ENCODE peak calls at places on chromosomes 12 and 14, in six cellular contexts. K is mesenchymal stem cell; H is OCI-LY7; R is testis; D is thoracic aorta; Y is CD8-positive, alpha-beta T cell. W is an unnamed sample.
A peak's percentile ranks its signal among the peaks of the same experiment; 100 is the strongest.

GRCh38 chr12:131894981-131895639 is 688 bp downstream of the ULK1 start:
- DNase-seq in H (no peak), K (no peak), R (no peak), D (no peak), Y (peak; percentile 16), W (no peak)

GRCh38 chr12:32230607-32230982 is 123.9 kb downstream of the BICD1 start:
- DNase-seq in H (peak; percentile 84), K (no peak), Y (no peak), D (no peak), R (no peak), W (no peak)

GRCh38 chr12:94969424-94969823 is 34.1 kb downstream of the NDUFA12 start:
- DNase-seq in K (no peak), Y (no peak), H (peak; percentile 66), R (no peak), D (no peak), W (no peak)

GRCh38 chr12:109309441-109310246 is 560 bp upstream of the FOXN4 start:
- DNase-seq in Y (no peak), R (peak; percentile 46), K (no peak), H (peak; percentile 91), D (no peak), W (no peak)

GRCh38 chr14:58098507-58098906 is 53.5 kb downstream of the ARMH4 start:
- DNase-seq in Y (no peak), R (no peak), H (no peak), K (no peak), D (no peak), W (no peak)

GRCh38 chr12:65313704-65314317 is 35.3 kb downstream of the MSRB3 start:
- DNase-seq in K (peak; percentile 43), Y (no peak), D (no peak), H (peak; percentile 0), R (no peak), W (no peak)

GRCh38 chr14:104116544-104117340 is 21.6 kb upstream of the KIF26A start:
- DNase-seq in Y (no peak), K (no peak), R (no peak), H (no peak), D (no peak), W (no peak)

GRCh38 chr12:114762490-114763110 is 78.6 kb upstream of the TBX3 start:
- DNase-seq in D (no peak), K (peak; percentile 98), R (no peak), H (no peak), Y (no peak), W (no peak)

GRCh38 chr14:61588419-61588901 is 106.9 kb upstream of the HIF1A start:
- DNase-seq in K (peak; percentile 76), H (no peak), D (no peak), Y (no peak), R (peak; percentile 47), W (no peak)

GRCh38 chr12:30763053-30763452 is 8.3 kb upstream of the CAPRIN2 start:
- DNase-seq in Y (no peak), R (no peak), K (no peak), H (no peak), D (no peak), W (no peak)

GRCh38 chr14:65290830-65291229 is 121.7 kb upstream of the FUT8 start:
- DNase-seq in K (peak; percentile 77), D (no peak), Y (no peak), R (no peak), H (no peak), W (peak; percentile 62)

GRCh38 chr12:8637244-8637643 is 24.6 kb upstream of the AICDA start:
- DNase-seq in K (no peak), H (peak; percentile 80), D (no peak), R (no peak), Y (no peak), W (no peak)

GRCh38 chr12:8637666-8638065 is 25.0 kb downstream of the MFAP5 start:
- DNase-seq in K (no peak), D (no peak), H (no peak), Y (no peak), R (no peak), W (no peak)

GRCh38 chr12:8642775-8643174 is 19.9 kb downstream of the MFAP5 start:
- DNase-seq in R (no peak), H (no peak), Y (no peak), K (no peak), D (no peak), W (no peak)

GRCh38 chr12:8638951-8639350 is 23.7 kb downstream of the MFAP5 start:
- DNase-seq in Y (no peak), D (no peak), K (no peak), H (no peak), R (no peak), W (no peak)

DNA sequence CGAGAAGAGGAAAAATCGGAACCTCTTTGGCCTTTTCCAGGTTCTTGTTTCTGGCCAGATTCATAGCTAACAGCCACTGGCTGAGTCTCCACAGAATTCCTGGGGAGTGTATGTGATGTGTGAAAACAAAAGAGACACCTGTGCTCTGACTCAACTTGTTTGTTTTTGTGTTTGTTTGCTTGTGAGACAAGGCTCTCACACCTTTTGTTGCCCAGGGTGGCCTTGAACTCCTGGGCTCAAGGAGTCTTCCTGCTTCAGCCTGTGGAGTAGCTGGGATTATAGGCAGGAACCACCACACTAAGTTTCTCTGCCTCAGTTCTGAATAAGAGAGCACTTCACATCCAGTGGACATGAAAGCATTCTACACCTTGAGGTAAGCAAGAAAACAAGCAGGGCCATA is 22.7 kb downstream of the MFAP5 start:
- DNase-seq in D (no peak), R (no peak), Y (no peak), H (no peak), K (no peak), W (no peak)
- H3K4me1 ChIP-seq in D (no peaks in the 10 kb centered on the region), R (no peaks in the 10 kb centered on the region), Y (peaks cover 15% of the 10 kb centered on the region), H (peaks cover 62% of the 10 kb centered on the region), K (no peaks in the 10 kb centered on the region), W (peaks cover 10% of the 10 kb centered on the region)

GRCh38 chr14:105418269-105419054 is 1.2 kb upstream of the MTA1 start:
- DNase-seq in K (no peak), R (no peak), D (no peak), H (no peak), Y (no peak), W (no peak)

GRCh38 chr14:105420141-105420975 is 731 bp downstream of the MTA1 start:
- DNase-seq in D (no peak), R (no peak), H (peak; percentile 19), Y (no peak), K (no peak), W (no peak)

GRCh38 chr14:105419305-105420091 is at the start of gene MTA1:
- DNase-seq in K (peak; percentile 29), H (peak; percentile 68), D (no peak), Y (peak; percentile 47), R (no peak), W (peak; percentile 45)

GRCh38 chr14:105420976-105421674 is 1.5 kb downstream of the MTA1 start:
- DNase-seq in H (no peak), K (no peak), D (no peak), Y (no peak), R (no peak), W (no peak)

GRCh38 chr14:105419055-105419304 is 647 bp upstream of the MTA1 start:
- DNase-seq in Y (no peak), D (no peak), K (no peak), H (no peak), R (no peak), W (no peak)
- H3K4me3 ChIP-seq in Y (peak overlapping the region; percentile 59), D (peak overlapping the region; percentile 70), K (peak overlapping the region; percentile 89), H (peak overlapping the region; percentile 78), R (peak overlapping the region; percentile 63), W (peak overlapping the region; percentile 65)

DNA sequence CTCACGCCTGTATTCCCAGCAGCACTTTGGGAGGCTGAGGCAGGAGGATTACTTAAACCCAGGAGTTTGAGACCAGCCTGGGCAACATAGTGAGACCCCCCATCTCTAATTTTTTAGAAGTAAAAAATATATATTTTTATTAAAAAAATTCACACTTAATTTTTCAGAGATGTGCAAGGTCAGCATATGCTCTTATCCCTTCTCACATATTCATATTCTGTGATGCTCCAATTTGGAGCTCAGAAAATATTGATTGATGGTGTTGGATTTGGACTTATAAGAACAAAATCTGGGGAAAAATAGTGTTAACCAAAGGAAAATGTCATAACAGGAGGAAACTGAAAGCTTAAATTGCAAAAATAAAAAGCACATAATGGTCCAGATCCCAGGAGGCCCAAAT is 9.7 kb downstream of the RAN start:
- DNase-seq in R (no peak), H (no peak), D (no peak), K (no peak), Y (no peak), W (no peak)
- H3K27ac ChIP-seq in R (no peak overlapping the region), H (no peak overlapping the region), D (no peak overlapping the region), K (no peak overlapping the region), Y (no peak overlapping the region), W (no peak overlapping the region)

DNA sequence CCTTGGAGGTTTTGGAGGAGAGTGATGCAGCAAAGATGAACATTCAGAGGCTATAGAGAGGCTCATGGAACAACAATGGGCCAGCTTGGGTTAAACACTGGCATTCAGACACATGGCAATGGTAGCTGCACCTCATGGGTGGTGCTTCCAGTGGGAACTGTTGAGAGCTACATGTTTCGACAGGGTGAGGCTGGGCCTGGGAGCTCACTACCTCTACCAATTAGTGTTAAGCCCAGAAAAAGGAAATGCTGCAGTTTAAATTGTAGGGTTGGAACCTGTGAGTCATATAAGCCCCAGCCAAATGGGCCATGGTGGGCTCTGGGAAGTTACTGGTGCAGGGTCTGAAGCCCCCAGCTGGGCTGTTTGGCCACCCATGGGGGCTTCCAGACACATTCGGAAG is 279.7 kb downstream of the ZFP36L1 start:
- DNase-seq in H (peak; percentile 48), K (no peak), R (no peak), Y (no peak), D (no peak), W (no peak)
- H3K4me1 ChIP-seq in H (peaks cover 45% of the 10 kb centered on the region), K (peaks cover under 1% of the 10 kb centered on the region), R (peaks cover 20% of the 10 kb centered on the region), Y (peaks cover 33% of the 10 kb centered on the region), D (peaks cover 48% of the 10 kb centered on the region), W (peaks cover 3% of the 10 kb centered on the region)

DNA sequence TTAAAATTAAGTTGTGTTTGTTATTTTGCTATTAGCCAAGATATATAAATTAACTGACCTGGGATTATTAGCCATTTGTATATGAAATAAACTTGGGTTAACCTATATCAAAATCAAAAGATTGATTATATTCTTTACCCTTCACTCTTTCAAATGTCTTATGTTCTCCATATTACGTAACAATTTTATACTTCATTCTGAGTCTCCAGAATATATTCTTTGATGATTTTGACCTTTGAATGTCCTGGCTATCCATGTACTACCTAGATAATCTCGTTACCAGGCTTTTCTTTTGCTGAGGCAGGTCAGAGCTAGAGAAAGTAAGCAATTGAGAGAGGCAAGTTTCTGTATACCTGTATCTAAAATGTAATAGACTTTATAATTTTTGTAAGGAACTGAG is 3.6 kb downstream of the PPM1A start:
- DNase-seq in R (no peak), D (no peak), K (no peak), H (no peak), Y (no peak), W (no peak)
- H3K4me3 ChIP-seq in R (no peak overlapping the region), D (no peak overlapping the region), K (no peak overlapping the region), H (peak overlapping the region; percentile 87), Y (no peak overlapping the region), W (no peak overlapping the region)

DNA sequence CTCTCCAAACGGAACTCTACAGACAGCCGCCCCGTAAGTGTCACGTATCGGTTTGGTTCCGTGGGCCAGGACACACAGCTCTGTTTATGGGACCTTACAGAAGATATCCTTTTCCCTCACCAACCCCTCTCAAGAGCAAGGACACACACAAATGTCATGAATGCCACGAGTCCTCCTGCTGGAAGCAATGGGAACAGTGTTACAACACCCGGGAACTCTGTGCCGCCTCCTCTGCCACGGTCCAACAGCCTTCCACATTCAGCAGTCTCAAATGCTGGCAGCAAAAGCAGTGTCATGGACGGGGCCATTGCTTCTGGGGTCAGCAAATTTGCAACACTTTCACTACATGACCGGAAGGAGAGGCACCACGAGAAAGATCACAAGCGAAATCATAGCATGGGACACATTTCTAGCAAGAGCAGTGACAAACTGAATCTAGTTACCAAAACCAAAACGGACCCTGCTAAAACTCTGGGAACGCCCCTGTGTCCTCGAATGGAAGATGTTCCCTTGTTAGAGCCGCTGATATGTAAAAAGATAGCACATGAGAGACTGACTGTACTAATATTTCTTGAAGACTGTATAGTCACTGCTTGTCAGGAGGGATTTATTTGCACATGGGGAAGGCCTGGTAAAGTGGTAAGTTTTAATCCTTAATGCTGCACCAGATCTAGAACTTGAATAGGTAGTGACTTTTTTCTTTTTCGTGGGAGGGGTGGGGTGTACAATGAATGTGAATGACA is 69.7 kb downstream of the WDR20 start:
- DNase-seq in H (no peak), Y (no peak), D (no peak), K (peak; percentile 38), R (peak; percentile 73), W (no peak)
- H3K27ac ChIP-seq in H (no peak overlapping the region), Y (no peak overlapping the region), D (no peak overlapping the region), K (no peak overlapping the region), R (no peak overlapping the region), W (no peak overlapping the region)

W was measured in naive thymus-derived CD4-positive, alpha-beta T cell.